ENCODE peak calls at places on chromosomes 16 and 17, in four cellular contexts. I, S, F and L are unnamed samples.

GRCh38 chr17:40190197-40191021 is 13.1 kb downstream of the RAPGEFL1 start:
- DNase-seq in S (no peak), F (no peak), I (no peak), L (peak; percentile 30)

GRCh38 chr16:3171855-3172593 is 16.0 kb upstream of the OR1F1 start:
- DNase-seq in F (no peak), I (no peak), S (no peak), L (no peak)

GRCh38 chr17:1168537-1169234 is 11.1 kb downstream of the ABR start:
- DNase-seq in F (no peak), I (no peak), S (no peak), L (no peak)

GRCh38 chr16:1129106-1129960 is 23.6 kb upstream of the CACNA1H start:
- DNase-seq in I (no peak), F (no peak), S (no peak), L (no peak)

GRCh38 chr17:43943769-43944418 is 1.6 kb upstream of the PPY start:
- DNase-seq in S (peak; percentile 49), F (peak; percentile 79), I (peak; percentile 85), L (peak; percentile 62)

GRCh38 chr17:49691086-49691676 is 13.3 kb upstream of the SPOP start:
- DNase-seq in I (peak; percentile 9), F (peak; percentile 67), S (no peak), L (no peak)

GRCh38 chr17:79530361-79531105 is 80.3 kb downstream of the RBFOX3 start:
- DNase-seq in F (no peak), I (no peak), S (no peak), L (no peak)

GRCh38 chr17:73286863-73287296 is 24.9 kb downstream of the CDC42EP4 start:
- DNase-seq in S (no peak), I (no peak), F (no peak), L (no peak)

GRCh38 chr17:42673885-42674754 is 2.7 kb downstream of the PLEKHH3 start:
- DNase-seq in F (peak; percentile 87), S (no peak), I (no peak), L (no peak)

GRCh38 chr17:31533546-31534155 is 142.2 kb downstream of the RAB11FIP4 start:
- DNase-seq in S (no peak), F (no peak), I (no peak), L (peak; percentile 31)

GRCh38 chr17:58329035-58329807 is 626 bp upstream of the TSPOAP1 start:
- DNase-seq in F (no peak), I (peak; percentile 53), S (no peak), L (peak; percentile 97)

GRCh38 chr17:3553419-3554401 is 3.9 kb downstream of the TRPV3 start:
- DNase-seq in S (no peak), I (no peak), F (no peak), L (no peak)

GRCh38 chr16:6684076-6684673 is 648.5 kb upstream of the RBFOX1 start:
- DNase-seq in I (peak; percentile 50), S (no peak), F (no peak), L (peak; percentile 27)

GRCh38 chr17:1942066-1942365 is 83.1 kb downstream of the RTN4RL1 start:
- DNase-seq in F (no peak), I (no peak), S (no peak), L (no peak)

GRCh38 chr16:49924078-49924477 is 68.2 kb upstream of the ZNF423 start:
- DNase-seq in I (no peak), F (no peak), S (no peak), L (peak; percentile 24)

GRCh38 chr17:52410781-52411180 is 252.3 kb upstream of the CA10 start:
- DNase-seq in F (no peak), I (no peak), S (no peak), L (no peak)

GRCh38 chr17:3678095-3678820 is 9.6 kb downstream of the EMC6 start:
- DNase-seq in S (no peak), I (peak; percentile 52), F (no peak), L (no peak)

GRCh38 chr17:57257911-57258885 is 1.9 kb downstream of the MSI2 start:
- DNase-seq in I (no peak), F (no peak), S (no peak), L (peak; percentile 23)

GRCh38 chr17:32875904-32876413 is 965 bp downstream of the MYO1D start:
- DNase-seq in S (no peak), F (no peak), I (no peak), L (no peak)

GRCh38 chr17:29760279-29760721 is 137.6 kb upstream of the CORO6 start:
- DNase-seq in I (no peak), F (no peak), S (peak; percentile 15), L (peak; percentile 92)

GRCh38 chr16:68013440-68013839 is 2.3 kb downstream of the DPEP2NB start:
- DNase-seq in S (no peak), F (no peak), I (no peak), L (peak; percentile 50)

GRCh38 chr17:142102-142661 is 4.8 kb downstream of the SCGB1C2 start:
- DNase-seq in I (peak; percentile 19), S (no peak), F (peak; percentile 6), L (peak; percentile 74)

GRCh38 chr17:60527701-60528100 is 1.7 kb upstream of the APPBP2 start:
- DNase-seq in S (no peak), I (no peak), F (no peak), L (no peak)

GRCh38 chr16:26859086-26859485 is 207.6 kb upstream of the C16orf82 start:
- DNase-seq in S (no peak), I (no peak), F (no peak), L (no peak)

GRCh38 chr17:38599398-38599856 is 6.3 kb downstream of the SRCIN1 start:
- DNase-seq in S (no peak), F (no peak), I (no peak), L (no peak)

GRCh38 chr17:30449480-30449879 is 27.7 kb upstream of the GOSR1 start:
- DNase-seq in S (no peak), I (peak; percentile 65), F (peak; percentile 8), L (no peak)

GRCh38 chr17:385195-385835 is 32.7 kb upstream of the RPH3AL start:
- DNase-seq in S (no peak), F (peak; percentile 84), I (no peak), L (no peak)

GRCh38 chr16:66476328-66477027 is 49.4 kb downstream of the BEAN1 start:
- DNase-seq in I (no peak), S (no peak), F (no peak), L (peak; percentile 55)

GRCh38 chr17:34503804-34504203 is 75.6 kb upstream of the TMEM132E start:
- DNase-seq in S (no peak), F (peak; percentile 52), I (peak; percentile 34), L (no peak)

GRCh38 chr16:19607610-19608280 is 52.2 kb downstream of the VPS35L start:
- DNase-seq in F (no peak), I (no peak), S (no peak), L (no peak)

GRCh38 chr17:76497979-76498885 is 3.0 kb downstream of the RHBDF2 start:
- DNase-seq in S (no peak), I (peak; percentile 53), F (peak; percentile 87), L (no peak)

GRCh38 chr16:56800355-56800754 is 64.7 kb upstream of the SLC12A3 start:
- DNase-seq in S (no peak), F (no peak), I (no peak), L (no peak)

GRCh38 chr17:69870091-69870530 is 204.9 kb upstream of the KCNJ16 start:
- DNase-seq in F (no peak), I (no peak), S (no peak), L (no peak)

GRCh38 chr17:69872675-69873262 is 202.3 kb upstream of the KCNJ16 start:
- DNase-seq in F (no peak), I (no peak), S (no peak), L (no peak)

GRCh38 chr17:69870751-69871199 is 204.2 kb upstream of the KCNJ16 start:
- DNase-seq in F (no peak), S (no peak), I (no peak), L (no peak)

GRCh38 chr17:69871318-69871717 is 203.7 kb upstream of the KCNJ16 start:
- DNase-seq in S (no peak), F (no peak), I (no peak), L (no peak)

DNA sequence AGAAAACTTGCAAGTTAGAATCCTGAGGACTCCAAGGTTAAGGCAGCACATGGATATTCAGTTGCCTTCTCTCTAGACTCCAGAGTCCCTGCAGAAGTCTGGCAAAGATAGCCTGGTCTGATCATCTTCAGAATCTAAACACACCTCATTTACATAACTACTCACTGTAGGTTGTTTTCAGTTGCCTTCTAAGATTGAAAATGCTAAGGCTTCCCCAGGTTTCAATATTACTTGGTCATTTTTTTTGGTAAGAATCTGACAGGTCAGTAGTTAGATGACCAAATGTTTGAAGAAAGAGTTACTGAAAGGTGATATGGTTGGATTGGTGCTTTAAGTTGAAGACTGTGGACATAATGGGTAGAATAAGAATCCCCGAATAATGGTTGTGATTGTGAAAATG is 205.4 kb upstream of the KCNJ16 start:
- DNase-seq in S (no peak), I (no peak), F (no peak), L (no peak)
- H3K4me3 ChIP-seq in S (no peak overlapping the region), I (no peak overlapping the region), F (no peak overlapping the region), L (no peak overlapping the region)

GRCh38 chr16:85056211-85056748 is 28.7 kb downstream of the KIAA0513 start:
- DNase-seq in I (no peak), S (no peak), F (no peak), L (no peak)
- H3K4me3 ChIP-seq in I (peak overlapping the region; percentile 36), S (peak overlapping the region; percentile 30), F (peak overlapping the region; percentile 45), L (no peak overlapping the region)

GRCh38 chr17:81884968-81885367 is 6.4 kb downstream of the ALYREF start:
- DNase-seq in I (no peak), F (no peak), S (no peak), L (no peak)
- H3K4me3 ChIP-seq in I (no peak overlapping the region), F (no peak overlapping the region), S (no peak overlapping the region), L (no peak overlapping the region)

GRCh38 chr16:22005746-22006145 is 2.2 kb upstream of the MOSMO start:
- DNase-seq in S (no peak), I (no peak), F (no peak), L (no peak)

GRCh38 chr16:22004321-22004720 is 3.4 kb upstream of the PDZD9 start:
- DNase-seq in S (no peak), I (no peak), F (no peak), L (no peak)

GRCh38 chr16:22003195-22003594 is 2.3 kb upstream of the PDZD9 start:
- DNase-seq in I (no peak), F (no peak), S (no peak), L (no peak)

GRCh38 chr16:21997693-21998480 is 3.0 kb downstream of the PDZD9 start:
- DNase-seq in F (no peak), S (no peak), I (no peak), L (no peak)

DNA sequence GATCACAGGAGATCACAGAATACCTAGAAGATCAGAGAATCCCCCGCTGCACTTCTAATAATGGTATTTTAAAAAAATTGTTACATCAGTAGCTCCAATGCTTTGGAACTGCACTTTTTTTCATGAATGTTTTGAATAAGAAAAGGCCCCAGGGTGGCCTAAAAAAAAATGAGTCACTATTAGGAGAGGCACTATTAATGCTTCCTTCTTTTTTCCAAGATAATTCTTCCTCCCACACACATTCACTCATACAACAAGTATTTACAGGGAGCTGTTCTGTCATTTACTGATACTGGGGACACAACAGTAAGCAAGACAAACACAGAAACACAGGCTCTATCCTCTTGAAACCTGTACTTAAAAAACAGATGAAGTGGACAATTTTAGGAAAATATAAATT is 675 bp upstream of the PDZD9 start:
- DNase-seq in F (no peak), S (no peak), I (no peak), L (no peak)
- H3K4me3 ChIP-seq in F (no peak overlapping the region), S (no peak overlapping the region), I (no peak overlapping the region), L (no peak overlapping the region)